ENCODE peak calls at places on chromosomes 2 and 18, in six cellular contexts. O is skeletal muscle cell, E is NT2/D1, Y is GM13976, J is iris pigment epithelial cell, D is glutamatergic neuron. V is an unnamed sample.

GRCh38 chr2:23707096-23707495 is 219.8 kb downstream of the ATAD2B start:
- DNase-seq in D (no peak), O (no peak), J (no peak), E (no peak), Y (no peak), V (no peak)

GRCh38 chr2:73594241-73594640 is 48.0 kb downstream of the NAT8 start:
- DNase-seq in Y (no peak), E (no peak), J (peak; percentile 8), O (no peak), D (no peak), V (no peak)

GRCh38 chr2:240689975-240690374 is 1.7 kb upstream of the AQP12A start:
- DNase-seq in O (no peak), D (no peak), Y (no peak), J (no peak), E (no peak), V (no peak)

GRCh38 chr18:56823986-56824385 is 172.8 kb downstream of the WDR7 start:
- DNase-seq in E (no peak), D (no peak), O (peak; percentile 7), Y (no peak), J (no peak), V (no peak)

GRCh38 chr2:164617466-164617865 is 3.8 kb downstream of the GRB14 start:
- DNase-seq in Y (no peak), O (no peak), E (no peak), J (peak; percentile 38), D (no peak), V (no peak)

GRCh38 chr2:184534986-184535385 is 63.3 kb upstream of the ZNF804A start:
- DNase-seq in O (no peak), J (no peak), D (no peak), Y (no peak), E (no peak), V (no peak)

GRCh38 chr2:28437142-28437835 is 44.6 kb downstream of the FOSL2 start:
- DNase-seq in D (no peak), E (no peak), J (no peak), Y (no peak), O (no peak), V (peak; percentile 10)

GRCh38 chr2:240233891-240234502 is 93.5 kb upstream of the OTOS start:
- DNase-seq in O (no peak), E (no peak), J (no peak), D (no peak), Y (no peak), V (no peak)

GRCh38 chr2:241218131-241219029 is 29.9 kb downstream of the ANO7 start:
- DNase-seq in O (no peak), E (peak; percentile 20), Y (peak; percentile 80), D (peak; percentile 74), J (peak; percentile 16), V (peak; percentile 86)

GRCh38 chr2:36562245-36562644 is 35.7 kb downstream of the FEZ2 start:
- DNase-seq in J (peak; percentile 84), E (no peak), Y (no peak), O (no peak), D (no peak), V (no peak)

GRCh38 chr2:95391641-95392310 is 10.7 kb upstream of the FAHD2A start:
- DNase-seq in Y (no peak), E (no peak), D (no peak), J (no peak), O (no peak), V (no peak)

GRCh38 chr2:86249176-86249842 is 50.1 kb downstream of the MRPL35 start:
- DNase-seq in E (no peak), J (peak; percentile 63), D (no peak), O (peak; percentile 17), Y (peak; percentile 58), V (peak; percentile 96)

GRCh38 chr18:13934676-13935075 is 19.3 kb upstream of the MC2R start:
- DNase-seq in Y (no peak), D (no peak), J (no peak), O (no peak), E (no peak), V (no peak)

GRCh38 chr2:50116611-50117010 is 915.3 kb downstream of the NRXN1 start:
- DNase-seq in J (no peak), D (no peak), Y (no peak), E (no peak), O (no peak), V (no peak)

GRCh38 chr18:63249781-63250180 is 69.8 kb downstream of the BCL2 start:
- DNase-seq in E (no peak), D (no peak), O (no peak), J (no peak), Y (no peak), V (no peak)

GRCh38 chr2:239196474-239197021 is 204.3 kb downstream of the HDAC4 start:
- DNase-seq in O (no peak), J (no peak), Y (no peak), E (no peak), D (peak; percentile 5), V (no peak)

GRCh38 chr2:24493713-24494112 is 2.7 kb downstream of the NCOA1 start:
- DNase-seq in Y (no peak), O (no peak), E (no peak), J (peak; percentile 50), D (no peak), V (no peak)

GRCh38 chr2:80073134-80073561 is 231.4 kb downstream of the LRRTM1 start:
- DNase-seq in J (peak; percentile 67), E (peak; percentile 70), D (peak; percentile 50), O (no peak), Y (peak; percentile 49), V (peak; percentile 76)

GRCh38 chr2:28423856-28424605 is 31.4 kb downstream of the FOSL2 start:
- DNase-seq in E (no peak), J (no peak), Y (no peak), D (no peak), O (no peak), V (peak; percentile 27)

GRCh38 chr18:76494541-76495403 is at the start of gene ZNF516:
- DNase-seq in O (no peak), E (no peak), J (peak; percentile 52), Y (peak; percentile 51), D (peak; percentile 73), V (peak; percentile 94)

GRCh38 chr2:138512672-138513071 is 11.1 kb downstream of the SPOPL start:
- DNase-seq in J (peak; percentile 54), Y (no peak), E (no peak), O (no peak), D (no peak), V (peak; percentile 6)

GRCh38 chr2:84653302-84653701 is 137.0 kb downstream of the DNAH6 start:
- DNase-seq in Y (no peak), J (no peak), D (no peak), E (no peak), O (no peak), V (no peak)

GRCh38 chr2:39629646-39630045 is 36.1 kb upstream of the TMEM178A start:
- DNase-seq in E (no peak), O (no peak), Y (no peak), D (no peak), J (no peak), V (no peak)

GRCh38 chr2:73907840-73908452 is 15.1 kb downstream of the ACTG2 start:
- DNase-seq in D (no peak), Y (peak; percentile 75), J (peak; percentile 74), O (peak; percentile 59), E (peak; percentile 30), V (peak; percentile 33)

GRCh38 chr2:202717598-202718310 is 83.0 kb downstream of the FAM117B start:
- DNase-seq in O (no peak), D (no peak), E (no peak), Y (no peak), J (no peak), V (no peak)

GRCh38 chr2:69309336-69310048 is 77.5 kb downstream of the GFPT1 start:
- DNase-seq in D (no peak), J (peak; percentile 60), Y (no peak), E (no peak), O (no peak), V (peak; percentile 87)

GRCh38 chr18:3115430-3116025 is 102.6 kb upstream of the LPIN2 start:
- DNase-seq in E (no peak), J (no peak), Y (no peak), D (no peak), O (no peak), V (peak; percentile 91)

GRCh38 chr2:108833219-108833618 is 46.6 kb downstream of the CCDC138 start:
- DNase-seq in J (peak; percentile 37), E (no peak), Y (no peak), D (no peak), O (no peak), V (peak; percentile 48)